ENCODE peak calls at places on chromosomes 11 and 22, in seven cellular contexts. G is Calu3, D is activated gamma-delta T cell treated with Interleukin-2 at 50 U/mL for 16 hours, F is hypothalamus, L is endothelial cell, V is RCC 7860, P is WERI-Rb-1. M is an unnamed sample.

GRCh38 chr11:99632969-99633368 is 612.2 kb downstream of the CNTN5 start:
- DNase-seq in G (no peak), D (no peak), F (no peak), L (no peak), V (no peak), P (no peak), M (no peak)

GRCh38 chr22:29947410-29948387 is 64.7 kb downstream of the MTMR3 start:
- DNase-seq in G (no peak), D (no peak), F (no peak), L (no peak), V (no peak), P (no peak), M (no peak)

GRCh38 chr22:38284042-38284402 is 11.2 kb upstream of the TMEM184B start:
- DNase-seq in G (no peak), D (no peak), F (no peak), L (no peak), V (no peak), P (no peak), M (no peak)

GRCh38 chr22:37303821-37304274 is 21.5 kb downstream of the CYTH4 start:
- DNase-seq in G (peak), D (peak), F (no peak), L (no peak), V (peak), P (no peak), M (no peak)

GRCh38 chr11:44324787-44325525 is 15.0 kb upstream of the ALX4 start:
- DNase-seq in G (no peak), D (no peak), F (no peak), L (no peak), V (no peak), P (no peak), M (no peak)

GRCh38 chr22:41352058-41352457 is 29.7 kb upstream of the TEF start:
- DNase-seq in G (no peak), D (no peak), F (no peak), L (no peak), V (peak), P (no peak), M (no peak)

GRCh38 chr11:63749624-63750023 is 19.0 kb downstream of the ZFTA start:
- DNase-seq in G (no peak), D (no peak), F (no peak), L (no peak), V (no peak), P (no peak), M (no peak)

GRCh38 chr22:20578192-20578591 is 70.8 kb downstream of the MED15 start:
- DNase-seq in G (no peak), D (no peak), F (no peak), L (no peak), V (no peak), P (no peak), M (no peak)

GRCh38 chr11:46299425-46300067 is 22.1 kb downstream of the CREB3L1 start:
- DNase-seq in G (no peak), D (no peak), F (no peak), L (no peak), V (peak), P (no peak), M (no peak)

GRCh38 chr11:65880844-65881421 is 1.3 kb downstream of the CTSW start:
- DNase-seq in G (no peak), D (no peak), F (no peak), L (no peak), V (peak), P (no peak), M (no peak)

GRCh38 chr11:84117394-84117793 is 831.2 kb upstream of the CCDC90B start:
- DNase-seq in G (no peak), D (no peak), F (no peak), L (no peak), V (no peak), P (no peak), M (no peak)

GRCh38 chr11:126146454-126147192 is 64.8 kb downstream of the RPUSD4 start:
- DNase-seq in G (no peak), D (no peak), F (no peak), L (no peak), V (peak), P (peak), M (no peak)

GRCh38 chr11:2929511-2929879 is 275 bp upstream of the PHLDA2 start:
- DNase-seq in G (peak), D (no peak), F (no peak), L (no peak), V (peak), P (no peak), M (no peak)

GRCh38 chr11:114285599-114285998 is 10.6 kb upstream of the NNMT start:
- DNase-seq in G (no peak), D (no peak), F (no peak), L (no peak), V (peak), P (no peak), M (no peak)

GRCh38 chr11:44828296-44828695 is 101.5 kb downstream of the TSPAN18 start:
- DNase-seq in G (no peak), D (no peak), F (no peak), L (no peak), V (no peak), P (no peak), M (no peak)

GRCh38 chr11:7353100-7353499 is 101.4 kb downstream of the SYT9 start:
- DNase-seq in G (peak), D (no peak), F (no peak), L (peak), V (no peak), P (peak), M (no peak)

GRCh38 chr11:34792814-34793241 is 123.4 kb downstream of the APIP start:
- DNase-seq in G (peak), D (no peak), F (peak), L (no peak), V (no peak), P (no peak), M (no peak)

GRCh38 chr22:45516923-45517675 is 14.4 kb downstream of the FBLN1 start:
- DNase-seq in G (no peak), D (no peak), F (no peak), L (no peak), V (peak), P (no peak), M (no peak)

GRCh38 chr11:504053-504993 is 2.7 kb downstream of the RNH1 start:
- DNase-seq in G (no peak), D (no peak), F (no peak), L (no peak), V (no peak), P (no peak), M (no peak)

GRCh38 chr11:65298655-65299179 is 15.9 kb upstream of the CDC42EP2 start:
- DNase-seq in G (no peak), D (no peak), F (peak), L (no peak), V (no peak), P (peak), M (no peak)

GRCh38 chr11:28708075-28708474 is 599.9 kb downstream of the METTL15 start:
- DNase-seq in G (no peak), D (no peak), F (no peak), L (no peak), V (no peak), P (no peak), M (no peak)

GRCh38 chr11:1458340-1459218 is 28.0 kb downstream of the MOB2 start:
- DNase-seq in G (peak), D (no peak), F (peak), L (peak), V (no peak), P (peak), M (no peak)

GRCh38 chr22:43222987-43223386 is 36.1 kb upstream of the TTLL12 start:
- DNase-seq in G (no peak), D (no peak), F (no peak), L (no peak), V (no peak), P (no peak), M (no peak)

GRCh38 chr11:103997082-103997481 is 39.4 kb upstream of the DDI1 start:
- DNase-seq in G (no peak), D (no peak), F (no peak), L (no peak), V (no peak), P (no peak), M (no peak)

GRCh38 chr11:2741377-2742131 is 41.8 kb upstream of the KCNQ1OT1 start:
- DNase-seq in G (no peak), D (no peak), F (no peak), L (no peak), V (peak), P (no peak), M (no peak)

GRCh38 chr11:66639066-66639813 is 737 bp downstream of the RBM4 start:
- DNase-seq in G (peak), D (peak), F (no peak), L (peak), V (no peak), P (no peak), M (no peak)

GRCh38 chr11:120086651-120087050 is 51.3 kb downstream of the TRIM29 start:
- DNase-seq in G (no peak), D (no peak), F (no peak), L (no peak), V (no peak), P (no peak), M (no peak)

GRCh38 chr11:106276126-106276525 is 198.7 kb downstream of the AASDHPPT start:
- DNase-seq in G (no peak), D (no peak), F (no peak), L (no peak), V (no peak), P (no peak), M (no peak)

M was measured in D341Med.